ENCODE peak calls at places on chromosomes 5 and 9, in ten cellular contexts. A, Z, Q, C, P, Y, E, J, R and D are unnamed samples.

GRCh38 chr5:167993771-167994170 is 297.7 kb upstream of the WWC1 start:
- DNase-seq in R (no peak), C (no peak), Q (no peak), J (no peak), P (no peak), Z (no peak), Y (no peak), A (no peak), E (no peak), D (no peak)

GRCh38 chr5:158175664-158176507 is 316.9 kb upstream of the CLINT1 start:
- DNase-seq in J (no peak), C (peak; percentile 77), R (no peak), P (peak; percentile 48), Y (no peak), Z (no peak), Q (no peak), A (no peak), E (no peak), D (no peak)

GRCh38 chr9:21110708-21111576 is 30.7 kb downstream of the IFNW1 start:
- DNase-seq in R (peak; percentile 82), P (no peak), C (no peak), Y (no peak), Z (peak; percentile 77), Q (no peak), E (no peak), A (peak; percentile 70), J (no peak), D (no peak)

GRCh38 chr5:115774684-115775083 is 41.8 kb downstream of the CDO1 start:
- DNase-seq in E (no peak), Y (no peak), A (no peak), C (no peak), J (no peak), R (no peak), P (no peak), Q (no peak), Z (no peak), D (no peak)

GRCh38 chr9:89850633-89851325 is 246.0 kb downstream of the GADD45G start:
- DNase-seq in A (no peak), C (peak; percentile 38), Q (no peak), J (peak; percentile 85), E (peak; percentile 17), Y (peak; percentile 15), P (peak; percentile 66), R (peak; percentile 34), Z (no peak), D (no peak)

GRCh38 chr5:14178671-14179211 is 35.6 kb downstream of the TRIO start:
- DNase-seq in A (no peak), Q (no peak), E (no peak), Z (peak; percentile 51), P (no peak), R (peak; percentile 95), J (no peak), C (no peak), Y (no peak), D (no peak)

GRCh38 chr5:56450766-56451165 is 217.6 kb upstream of the ANKRD55 start:
- DNase-seq in P (no peak), J (no peak), Y (peak; percentile 56), Z (no peak), C (no peak), A (no peak), Q (no peak), R (no peak), E (no peak), D (no peak)

GRCh38 chr5:103657301-103657700 is 94.7 kb upstream of the NUDT12 start:
- DNase-seq in R (no peak), Y (no peak), Q (no peak), P (no peak), A (no peak), Z (no peak), C (no peak), J (no peak), E (no peak), D (no peak)

GRCh38 chr9:98772364-98773155 is 23.8 kb downstream of the ANKS6 start:
- DNase-seq in A (no peak), Z (no peak), C (no peak), E (no peak), P (no peak), Q (no peak), R (no peak), Y (no peak), J (no peak), D (no peak)

GRCh38 chr9:137689745-137690529 is 71.1 kb downstream of the EHMT1 start:
- DNase-seq in J (no peak), C (no peak), A (no peak), R (peak; percentile 76), Z (peak; percentile 72), E (no peak), P (no peak), Y (no peak), Q (no peak), D (peak; percentile 53)

GRCh38 chr9:15824310-15824709 is 271.5 kb downstream of the CCDC171 start:
- DNase-seq in E (no peak), J (no peak), Q (no peak), Y (no peak), C (no peak), Z (peak; percentile 24), A (peak; percentile 48), P (no peak), R (peak; percentile 21), D (no peak)
- TF ChIP-seq CTCF in E (no peak), J (no peak), Q (no peak), Y (no peak), C (no peak), Z (no peak), A (peak; percentile 40), P (no peak), R (no peak), D (no peak)

GRCh38 chr9:115115924-115116323 is 2.0 kb downstream of the TNC start:
- DNase-seq in Y (no peak), E (no peak), Q (no peak), Z (no peak), J (no peak), P (no peak), C (no peak), A (peak; percentile 16), R (peak; percentile 82), D (no peak)

GRCh38 chr9:115116620-115117284 is 1.2 kb downstream of the TNC start:
- DNase-seq in Y (peak; percentile 42), A (no peak), R (no peak), Q (no peak), C (no peak), P (no peak), J (no peak), E (no peak), Z (no peak), D (no peak)

GRCh38 chr9:115118471-115119156 is 657 bp upstream of the TNC start:
- DNase-seq in Q (no peak), E (peak; percentile 63), R (peak; percentile 93), A (peak; percentile 50), Z (peak; percentile 44), P (peak; percentile 60), J (peak; percentile 43), Y (peak; percentile 65), C (peak; percentile 48), D (peak; percentile 73)

GRCh38 chr9:115115117-115115880 is 2.7 kb downstream of the TNC start:
- DNase-seq in P (no peak), E (no peak), R (peak; percentile 44), Z (no peak), Y (no peak), C (no peak), Q (no peak), A (no peak), J (no peak), D (no peak)

GRCh38 chr9:115117999-115118470 is at the start of gene TNC:
- DNase-seq in J (peak; percentile 50), Q (no peak), A (no peak), Y (peak; percentile 57), Z (peak; percentile 2), P (peak; percentile 36), R (peak; percentile 92), C (peak; percentile 50), E (peak; percentile 67), D (peak; percentile 74)
- TF ChIP-seq POLR2A in J (no peak), Q (no peak), A (no peak), Y (no peak), Z (no peak), P (no peak), R (peak; percentile 96), C (peak; percentile 62), E (peak; percentile 13), D (peak; percentile 58)

DNA sequence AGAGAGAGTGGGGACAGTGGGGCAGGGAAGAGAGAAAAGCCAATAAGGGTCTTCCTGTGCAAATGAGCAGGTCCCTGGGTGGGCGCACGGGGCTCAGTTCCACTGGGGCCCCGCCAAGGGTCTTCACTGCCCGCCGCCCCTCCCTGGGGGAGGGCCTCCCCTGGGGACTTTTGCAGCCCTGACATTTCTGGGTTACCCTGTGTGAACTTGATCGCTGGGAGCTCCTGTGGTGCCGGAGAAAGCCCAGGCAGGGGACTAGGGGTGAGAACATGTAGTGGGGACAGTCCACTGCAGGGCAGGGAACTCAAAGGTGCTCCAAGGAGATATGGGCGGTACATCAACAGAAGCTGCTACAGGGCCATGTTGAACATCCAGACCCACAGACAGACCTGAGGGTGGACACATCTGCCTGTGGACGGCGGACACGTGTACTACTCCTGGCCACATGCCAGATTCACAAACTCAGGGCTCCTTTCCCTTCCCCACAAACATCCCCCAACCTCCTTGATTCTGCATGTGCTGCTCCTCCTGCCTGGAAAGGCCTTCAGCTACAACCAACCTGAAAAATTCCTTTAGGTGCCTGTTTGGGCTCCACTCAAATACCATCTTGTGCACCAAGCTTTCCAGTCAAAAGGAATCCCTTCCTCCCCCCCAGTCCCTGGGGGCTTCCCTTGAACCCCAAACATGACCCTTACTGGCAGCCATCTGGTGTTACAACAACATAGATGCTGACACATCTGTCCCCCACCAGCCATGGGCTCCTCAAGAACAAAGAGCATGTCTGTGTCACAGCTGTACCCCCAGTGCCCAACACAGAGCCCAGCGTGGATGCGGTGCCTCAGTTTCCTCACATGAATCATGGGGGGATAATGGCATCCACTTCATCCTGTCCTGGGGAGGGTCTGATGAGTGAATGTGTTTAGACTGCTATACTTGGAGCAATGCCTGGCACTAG is 42.9 kb upstream of the NEK6 start:
- DNase-seq in Y (no peak), A (no peak), J (no peak), Q (no peak), P (peak; percentile 13), R (no peak), C (no peak), Z (no peak), E (peak; percentile 76), D (no peak)
- H3K4me1 ChIP-seq in Y (no peaks in the 10 kb centered on the region), A (peaks cover 8% of the 10 kb centered on the region), J (no peaks in the 10 kb centered on the region), Q (peaks cover 28% of the 10 kb centered on the region), P (peaks cover 13% of the 10 kb centered on the region), R (peaks cover 11% of the 10 kb centered on the region), C (peaks cover 26% of the 10 kb centered on the region), Z (peaks cover 8% of the 10 kb centered on the region), E (peaks cover 73% of the 10 kb centered on the region), D (no peaks in the 10 kb centered on the region)

GRCh38 chr5:120695368-120695880 is 231.3 kb downstream of the PRR16 start:
- DNase-seq in C (no peak), Z (no peak), P (no peak), E (no peak), J (no peak), Q (no peak), R (no peak), Y (no peak), A (no peak), D (no peak)

GRCh38 chr5:120692346-120692745 is 228.2 kb downstream of the PRR16 start:
- DNase-seq in Z (no peak), P (no peak), A (no peak), Q (no peak), C (no peak), E (no peak), Y (no peak), R (no peak), J (no peak), D (no peak)

GRCh38 chr5:120684749-120685415 is 220.8 kb downstream of the PRR16 start:
- DNase-seq in Z (peak; percentile 9), Q (no peak), Y (no peak), P (no peak), C (no peak), R (peak; percentile 12), E (no peak), J (no peak), A (no peak), D (no peak)

GRCh38 chr5:120690621-120691407 is 226.7 kb downstream of the PRR16 start:
- DNase-seq in A (no peak), J (no peak), R (no peak), P (no peak), Q (no peak), C (no peak), Y (no peak), Z (no peak), E (no peak), D (no peak)
- TF ChIP-seq CTCF in A (no peak), J (no peak), R (no peak), P (no peak), Q (no peak), C (no peak), Y (no peak), Z (no peak), E (no peak), D (no peak)